ENCODE peak calls at places on chromosomes 5 and 9, in four cellular contexts. V, P, S and Z are unnamed samples.

GRCh38 chr9:134066923-134067851 is 639 bp downstream of the BRD3 start:
- DNase-seq in S (no peak), P (no peak), V (peak; percentile 81), Z (no peak)

GRCh38 chr5:32259033-32259432 is 53.7 kb downstream of the MTMR12 start:
- DNase-seq in P (no peak), V (no peak), S (no peak), Z (no peak)

GRCh38 chr9:71758785-71759184 is 9.5 kb downstream of the CEMIP2 start:
- DNase-seq in V (no peak), P (peak; percentile 96), S (no peak), Z (no peak)

GRCh38 chr9:93684161-93684765 is 107.9 kb downstream of the PHF2 start:
- DNase-seq in V (no peak), P (no peak), S (no peak), Z (no peak)

GRCh38 chr5:109916481-109917153 is 226.9 kb downstream of the MAN2A1 start:
- DNase-seq in P (no peak), S (no peak), V (no peak), Z (no peak)

GRCh38 chr9:134192311-134192950 is 28.1 kb upstream of the RNU6ATAC start:
- DNase-seq in P (no peak), S (no peak), V (peak; percentile 24), Z (no peak)

GRCh38 chr5:170861855-170862766 is at the start of gene RANBP17:
- DNase-seq in V (peak; percentile 95), S (no peak), P (no peak), Z (peak; percentile 88)

GRCh38 chr9:126534431-126535186 is 79.1 kb upstream of the LMX1B start:
- DNase-seq in S (no peak), P (no peak), V (peak; percentile 96), Z (no peak)

GRCh38 chr9:93365427-93366118 is 85.9 kb upstream of the FAM120A start:
- DNase-seq in S (no peak), V (no peak), P (no peak), Z (peak; percentile 66)

GRCh38 chr9:126398403-126399058 is 71.9 kb downstream of the MVB12B start:
- DNase-seq in S (no peak), P (peak; percentile 37), V (peak; percentile 91), Z (peak; percentile 97)

GRCh38 chr5:136082390-136083193 is 50.1 kb upstream of the SMAD5 start:
- DNase-seq in P (peak; percentile 59), S (no peak), V (peak; percentile 84), Z (peak; percentile 92)

GRCh38 chr5:170757182-170757601 is 26.3 kb upstream of the GABRP start:
- DNase-seq in S (peak; percentile 25), P (peak; percentile 21), V (no peak), Z (no peak)

GRCh38 chr5:141692533-141692888 is 10.5 kb upstream of the ARAP3 start:
- DNase-seq in S (no peak), P (no peak), V (no peak), Z (no peak)

DNA sequence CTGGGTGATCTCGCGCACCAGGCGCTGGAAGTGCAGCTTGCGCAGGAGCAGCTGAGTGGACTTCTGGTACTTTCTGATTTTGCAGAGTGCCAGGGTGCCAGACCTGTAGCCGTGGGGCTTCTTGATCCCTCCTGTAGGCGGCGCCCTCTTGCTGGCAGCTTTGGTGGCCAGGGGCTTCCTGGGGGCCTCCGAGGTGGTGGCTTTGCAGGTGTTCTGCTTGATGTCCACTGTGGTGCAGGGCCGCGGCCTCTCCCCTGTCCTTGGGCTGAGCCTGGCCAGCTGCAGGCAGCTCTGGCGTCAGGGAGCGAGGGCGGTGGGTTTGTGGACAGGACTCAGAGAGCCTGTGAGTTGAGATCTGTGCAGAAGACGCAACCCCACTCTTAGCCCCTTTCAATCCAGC is 36.1 kb downstream of the TAF11L14 start:
- DNase-seq in S (no peak), P (no peak), V (no peak), Z (no peak)
- TF ChIP-seq TCF12 in S (no peak), P (no peak), V (no peak), Z (no peak)

DNA sequence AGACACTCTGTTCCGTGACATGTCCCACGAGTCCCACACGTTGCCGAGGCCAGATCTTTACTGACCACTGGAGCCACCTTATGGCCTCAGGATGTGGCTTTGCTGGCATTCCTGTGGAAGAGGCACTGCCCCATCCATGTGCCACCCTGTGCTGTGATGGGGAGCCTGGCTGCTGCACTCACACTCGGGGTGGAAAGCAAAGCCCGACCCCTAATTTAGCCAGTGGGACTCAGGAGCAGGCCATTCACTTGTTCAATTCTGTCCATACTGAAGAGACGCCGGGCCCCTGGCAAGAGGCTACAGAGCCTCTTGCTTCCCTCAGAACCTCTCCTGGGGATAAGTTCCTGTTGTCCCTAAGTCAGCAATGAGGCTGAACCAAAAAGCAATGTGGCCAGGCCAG is 18.6 kb upstream of the CEP72 start:
- DNase-seq in P (no peak), S (no peak), V (no peak), Z (no peak)
- TF ChIP-seq TCF12 in P (no peak), S (no peak), V (no peak), Z (no peak)

GRCh38 chr9:83544002-83544698 is 5.9 kb upstream of the FRMD3 start:
- DNase-seq in P (peak; percentile 75), S (peak; percentile 8), V (peak; percentile 56), Z (no peak)
- TF ChIP-seq TCF12 in P (no peak), S (no peak), V (peak; percentile 35), Z (no peak)

DNA sequence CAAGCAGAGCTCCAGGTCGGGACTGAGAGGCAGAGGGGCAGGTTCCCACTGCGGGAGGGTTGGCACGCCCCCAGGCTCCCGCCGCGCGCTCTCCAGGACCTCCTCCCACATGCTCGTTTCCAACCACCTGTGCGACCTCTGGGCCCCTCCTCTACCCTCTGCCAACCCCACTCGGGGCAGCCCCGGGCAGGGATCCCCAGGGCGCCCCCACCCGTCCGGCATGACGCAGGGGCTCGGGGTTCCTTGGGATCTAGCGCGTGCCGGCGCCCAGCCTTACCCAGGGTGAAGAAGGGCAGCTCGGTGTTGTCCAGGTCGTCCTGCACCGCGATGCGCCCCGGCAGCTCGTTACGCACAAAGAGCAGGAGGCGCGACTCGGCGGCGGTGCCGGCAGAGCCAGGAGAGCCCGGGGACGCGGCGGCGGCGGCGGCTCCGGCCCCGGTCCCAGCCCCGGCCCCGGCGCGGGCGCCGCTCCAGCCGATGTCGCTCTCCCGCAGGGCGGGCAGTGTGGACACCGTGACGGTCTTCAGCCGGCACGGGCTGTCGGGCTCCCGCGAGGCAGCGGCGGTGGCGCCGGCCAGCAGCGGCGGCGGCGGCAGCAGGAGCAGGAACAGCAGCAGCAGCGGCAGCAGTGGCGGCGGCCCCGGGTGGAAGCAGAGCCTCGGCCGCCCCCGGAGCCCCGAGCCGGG is 494 bp downstream of the ASTN2 start:
- DNase-seq in P (no peak), V (peak; percentile 80), S (no peak), Z (no peak)
- TF ChIP-seq TCF12 in P (no peak), V (no peak), S (no peak), Z (no peak)